ENCODE peak calls at places on chromosomes 12 and 14, in nine cellular contexts. K is A549, C is HCT116, N is HL-60, P is GM23338, M is GM12878, L is SK-N-SH, T is HepG2, Q is K562. H is an unnamed sample.

GRCh38 chr14:32075636-32076277 is 1.3 kb upstream of the ARHGAP5 start:
- DNase-seq in K (peak), C (no peak), N (no peak), P (peak), M (no peak), L (peak), T (peak), Q (peak), H (no peak)

GRCh38 chr14:28831126-28831525 is 64.5 kb downstream of the FOXG1 start:
- DNase-seq in K (no peak), C (no peak), N (no peak), P (no peak), M (peak), L (no peak), T (no peak), Q (no peak), H (no peak)

GRCh38 chr14:72535485-72535884 is 358.4 kb downstream of the DPF3 start:
- DNase-seq in K (no peak), C (no peak), N (peak), P (no peak), M (peak), L (no peak), T (no peak), Q (no peak), H (no peak)

GRCh38 chr12:87140257-87140656 is 884.1 kb upstream of the MGAT4C start:
- DNase-seq in K (peak), C (no peak), N (no peak), P (no peak), M (no peak), L (no peak), T (no peak), Q (no peak), H (no peak)

GRCh38 chr12:112450725-112451124 is 32.0 kb downstream of the PTPN11 start:
- DNase-seq in K (no peak), C (no peak), N (no peak), P (no peak), M (no peak), L (peak), T (no peak), Q (no peak), H (no peak)

GRCh38 chr12:132046561-132046960 is 96.8 kb downstream of the EP400 start:
- DNase-seq in K (no peak), C (no peak), N (no peak), P (no peak), M (no peak), L (peak), T (no peak), Q (no peak), H (no peak)

GRCh38 chr12:54258286-54258685 is 21.6 kb downstream of the CBX5 start:
- DNase-seq in K (no peak), C (no peak), N (no peak), P (peak), M (no peak), L (no peak), T (no peak), Q (no peak), H (no peak)

GRCh38 chr12:81450920-81451739 is 308.0 kb downstream of the PPFIA2 start:
- DNase-seq in K (peak), C (peak), N (peak), P (peak), M (no peak), L (peak), T (peak), Q (peak), H (peak)

GRCh38 chr12:6118891-6119568 is 5.4 kb downstream of the VWF start:
- DNase-seq in K (no peak), C (no peak), N (no peak), P (no peak), M (no peak), L (no peak), T (no peak), Q (no peak), H (no peak)

GRCh38 chr12:109923481-109924245 is 23.6 kb downstream of the TCHP start:
- DNase-seq in K (no peak), C (no peak), N (no peak), P (no peak), M (no peak), L (no peak), T (no peak), Q (no peak), H (no peak)

GRCh38 chr12:3077572-3078081 is 448 bp downstream of the TSPAN9 start:
- DNase-seq in K (no peak), C (no peak), N (no peak), P (peak), M (no peak), L (no peak), T (no peak), Q (no peak), H (no peak)

GRCh38 chr14:99235578-99235977 is 36.4 kb downstream of the BCL11B start:
- DNase-seq in K (no peak), C (no peak), N (no peak), P (no peak), M (no peak), L (no peak), T (no peak), Q (no peak), H (no peak)

GRCh38 chr14:88533203-88533602 is 21.6 kb downstream of the PTPN21 start:
- DNase-seq in K (no peak), C (no peak), N (no peak), P (peak), M (no peak), L (no peak), T (no peak), Q (no peak), H (no peak)

GRCh38 chr12:3200779-3201738 is 123.9 kb downstream of the TSPAN9 start:
- DNase-seq in K (no peak), C (no peak), N (no peak), P (no peak), M (no peak), L (peak), T (no peak), Q (no peak), H (no peak)

GRCh38 chr12:29547151-29547561 is 49.7 kb upstream of the OVCH1 start:
- DNase-seq in K (no peak), C (no peak), N (no peak), P (peak), M (no peak), L (no peak), T (no peak), Q (no peak), H (no peak)

GRCh38 chr14:74840603-74841030 is 35.3 kb downstream of the PROX2 start:
- DNase-seq in K (no peak), C (no peak), N (no peak), P (no peak), M (no peak), L (no peak), T (no peak), Q (no peak), H (no peak)

GRCh38 chr14:89262041-89262440 is 155.0 kb downstream of the FOXN3 start:
- DNase-seq in K (no peak), C (no peak), N (no peak), P (no peak), M (no peak), L (no peak), T (no peak), Q (no peak), H (no peak)

GRCh38 chr12:124913474-124914391 is 717 bp downstream of the UBC start:
- DNase-seq in K (peak), C (no peak), N (peak), P (peak), M (no peak), L (peak), T (peak), Q (peak), H (no peak)

GRCh38 chr12:52636189-52636588 is 15.8 kb downstream of the KRT2 start:
- DNase-seq in K (no peak), C (no peak), N (no peak), P (no peak), M (no peak), L (no peak), T (no peak), Q (no peak), H (no peak)

GRCh38 chr12:116123511-116124258 is 153.8 kb downstream of the MED13L start:
- DNase-seq in K (peak), C (no peak), N (peak), P (no peak), M (no peak), L (peak), T (no peak), Q (peak), H (no peak)

GRCh38 chr12:102202556-102202955 is 4.9 kb upstream of the PMCH start:
- DNase-seq in K (no peak), C (no peak), N (no peak), P (no peak), M (no peak), L (no peak), T (no peak), Q (no peak), H (no peak)

GRCh38 chr12:115470977-115471376 is 787.0 kb upstream of the TBX3 start:
- DNase-seq in K (no peak), C (no peak), N (no peak), P (peak), M (no peak), L (no peak), T (no peak), Q (no peak), H (no peak)

GRCh38 chr12:117045175-117045997 is 53.8 kb downstream of the TESC start:
- DNase-seq in K (no peak), C (no peak), N (no peak), P (no peak), M (no peak), L (peak), T (peak), Q (no peak), H (no peak)

GRCh38 chr14:102805454-102805891 is 28.2 kb downstream of the TRAF3 start:
- DNase-seq in K (no peak), C (peak), N (no peak), P (no peak), M (no peak), L (no peak), T (no peak), Q (no peak), H (no peak)

GRCh38 chr12:18135509-18135908 is 45.5 kb upstream of the RERGL start:
- DNase-seq in K (no peak), C (no peak), N (no peak), P (no peak), M (no peak), L (no peak), T (no peak), Q (no peak), H (no peak)
- TF ChIP-seq REST in K (no peak), C (no peak), N (no peak), P (no peak), M (no peak), L (no peak), T (no peak), Q (no peak), H (no peak)

GRCh38 chr12:105933671-105934665 is 204.8 kb downstream of the NUAK1 start:
- DNase-seq in K (peak), C (no peak), N (no peak), P (no peak), M (no peak), L (peak), T (no peak), Q (no peak), H (no peak)
- TF ChIP-seq REST in K (no peak), C (no peak), N (no peak), P (no peak), M (no peak), L (peak), T (no peak), Q (no peak), H (no peak)

DNA sequence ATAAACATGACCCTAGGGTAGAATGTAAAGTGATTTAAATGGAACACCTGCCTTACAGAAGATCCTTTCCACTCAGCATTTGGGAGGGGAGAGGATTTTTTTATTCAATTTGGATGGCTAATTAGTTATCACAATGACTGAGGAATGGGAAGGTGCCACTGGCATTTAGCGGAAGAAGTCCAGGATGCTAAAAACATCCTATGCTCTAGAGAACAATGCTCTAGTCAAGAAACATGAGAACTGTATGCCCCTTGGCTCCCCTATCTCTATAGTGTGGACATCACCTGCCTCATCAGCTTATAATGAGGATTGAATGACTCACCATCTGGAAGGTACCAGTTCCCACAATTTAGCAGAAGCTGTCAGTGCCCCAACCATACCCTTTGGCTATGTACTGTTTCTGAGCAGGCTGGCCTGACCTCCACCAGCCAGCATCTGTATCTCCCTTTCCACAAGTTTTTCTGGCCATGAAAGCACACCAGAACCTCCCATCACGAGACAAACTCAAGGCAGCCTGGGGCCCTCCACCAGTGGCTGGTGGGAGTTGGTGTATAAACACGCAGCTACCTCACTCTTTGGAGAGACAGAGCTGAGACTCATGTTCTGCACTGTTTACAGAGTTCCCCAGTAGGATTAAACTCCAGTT is 109.7 kb upstream of the VASH1 start:
- DNase-seq in K (no peak), C (no peak), N (no peak), P (no peak), M (no peak), L (peak), T (no peak), Q (no peak), H (no peak)
- TF ChIP-seq REST in K (no peak), C (no peak), N (no peak), P (no peak), M (no peak), L (no peak), T (no peak), Q (no peak), H (no peak)

GRCh38 chr12:10304161-10304574 is 3.5 kb upstream of the KLRD1 start:
- DNase-seq in K (no peak), C (no peak), N (no peak), P (no peak), M (no peak), L (no peak), T (no peak), Q (no peak), H (no peak)
- TF ChIP-seq REST in K (no peak), C (no peak), N (no peak), P (no peak), M (no peak), L (no peak), T (no peak), Q (no peak), H (no peak)

GRCh38 chr14:27750096-27750495 is 1016.5 kb upstream of the FOXG1 start:
- DNase-seq in K (no peak), C (no peak), N (no peak), P (no peak), M (no peak), L (no peak), T (no peak), Q (no peak), H (no peak)
- TF ChIP-seq REST in K (no peak), C (no peak), N (no peak), P (no peak), M (no peak), L (no peak), T (no peak), Q (no peak), H (no peak)

DNA sequence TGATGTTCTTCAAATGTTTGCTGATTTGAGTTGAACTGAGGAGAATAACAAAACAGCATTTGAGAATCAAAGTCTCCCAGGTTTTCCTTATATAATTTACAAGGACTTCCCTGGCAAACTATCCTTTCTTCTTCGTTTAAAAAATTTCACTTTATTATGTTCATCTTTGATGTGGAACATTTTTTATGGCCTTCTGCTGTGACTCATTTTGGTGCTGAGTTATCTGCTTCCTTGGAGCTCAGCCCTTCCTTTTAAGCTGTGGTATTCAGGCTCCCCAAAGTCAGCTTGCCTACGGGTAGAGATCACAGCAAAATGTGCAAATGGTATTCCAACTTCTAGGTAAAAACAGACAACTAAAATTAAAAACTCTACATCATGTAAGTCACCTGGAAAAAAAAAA is 1.4 kb upstream of the ANO4 start:
- DNase-seq in K (no peak), C (peak), N (no peak), P (no peak), M (no peak), L (no peak), T (no peak), Q (no peak), H (no peak)
- TF ChIP-seq REST in K (no peak), C (no peak), N (no peak), P (no peak), M (no peak), L (no peak), T (no peak), Q (no peak), H (no peak)

GRCh38 chr14:61152851-61153364 is 128.2 kb downstream of the TMEM30B start:
- DNase-seq in K (no peak), C (no peak), N (no peak), P (no peak), M (no peak), L (no peak), T (peak), Q (no peak), H (no peak)

GRCh38 chr14:61148742-61149350 is 132.3 kb downstream of the TMEM30B start:
- DNase-seq in K (no peak), C (no peak), N (no peak), P (no peak), M (no peak), L (no peak), T (no peak), Q (no peak), H (no peak)

GRCh38 chr14:61151276-61151675 is 129.9 kb downstream of the TMEM30B start:
- DNase-seq in K (no peak), C (no peak), N (no peak), P (no peak), M (no peak), L (no peak), T (no peak), Q (no peak), H (no peak)

GRCh38 chr14:61149896-61150295 is 131.2 kb downstream of the TMEM30B start:
- DNase-seq in K (no peak), C (no peak), N (no peak), P (no peak), M (no peak), L (no peak), T (no peak), Q (no peak), H (no peak)

DNA sequence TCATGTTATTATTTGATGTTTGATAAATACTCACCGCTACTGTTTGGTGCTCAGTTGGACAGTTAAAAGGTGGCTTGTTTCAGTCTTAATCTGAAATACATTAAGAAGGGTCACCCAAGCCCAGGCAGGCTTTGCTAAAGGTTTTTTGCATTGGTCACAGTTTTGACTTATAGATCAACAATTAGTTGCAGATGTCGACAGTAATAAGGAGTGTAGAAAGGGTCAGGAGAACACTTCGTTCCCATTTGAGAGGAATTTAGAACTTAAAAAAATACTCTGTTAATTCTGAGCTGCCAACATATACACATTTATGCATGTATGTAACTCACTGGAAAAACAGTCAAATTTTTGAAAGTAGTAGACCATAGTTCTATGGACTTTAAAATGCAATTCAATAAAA is 130.3 kb downstream of the TMEM30B start:
- DNase-seq in K (no peak), C (no peak), N (no peak), P (no peak), M (no peak), L (no peak), T (no peak), Q (no peak), H (no peak)
- TF ChIP-seq REST in K (no peak), C (no peak), N (no peak), P (no peak), M (no peak), L (no peak), T (no peak), Q (no peak), H (no peak)

GRCh38 chr12:68890701-68891113 is 42.3 kb downstream of the CPM start:
- DNase-seq in K (no peak), C (no peak), N (no peak), P (no peak), M (no peak), L (no peak), T (no peak), Q (no peak), H (no peak)
- TF ChIP-seq REST in K (no peak), C (no peak), N (no peak), P (no peak), M (no peak), L (no peak), T (no peak), Q (no peak), H (no peak)